ENCODE peak calls at places on chromosomes 11 and 22, in four cellular contexts. One of them, this sample, is unnamed.

GRCh38 chr11:3022982-3023381 is 30.9 kb upstream of the NAP1L4 start:
- DNase-seq in WTC11: no peak
- DNase-seq in A549: no peak
- DNase-seq in K562: no peak
- DNase-seq in this sample: no peak

GRCh38 chr11:72534859-72535547 is 100.7 kb upstream of the CLPB start:
- DNase-seq in WTC11: peak; percentile 45
- DNase-seq in A549: peak; percentile 11
- DNase-seq in K562: peak; percentile 15
- DNase-seq in this sample: no peak

GRCh38 chr11:44453871-44454270 is 111.6 kb upstream of the CD82 start:
- DNase-seq in A549: no peak
- DNase-seq in K562: no peak
- DNase-seq in WTC11: no peak
- DNase-seq in this sample: no peak

GRCh38 chr22:46072981-46073682 is 77.2 kb upstream of the PPARA start:
- DNase-seq in WTC11: peak; percentile 5
- DNase-seq in K562: no peak
- DNase-seq in A549: no peak
- DNase-seq in this sample: no peak

GRCh38 chr11:2576116-2576515 is 123.7 kb downstream of the KCNQ1OT1 start:
- DNase-seq in WTC11: peak; percentile 6
- DNase-seq in A549: no peak
- DNase-seq in K562: no peak
- DNase-seq in this sample: no peak

GRCh38 chr11:115362997-115363396 is 141.2 kb downstream of the CADM1 start:
- DNase-seq in WTC11: no peak
- DNase-seq in K562: no peak
- DNase-seq in A549: no peak
- DNase-seq in this sample: no peak

GRCh38 chr11:79013509-79013908 is 427.3 kb downstream of the TENM4 start:
- DNase-seq in WTC11: no peak
- DNase-seq in K562: no peak
- DNase-seq in A549: peak; percentile 1
- DNase-seq in this sample: no peak

GRCh38 chr22:30591191-30591587 is 521 bp downstream of the PES1 start:
- DNase-seq in K562: no peak
- DNase-seq in WTC11: no peak
- DNase-seq in A549: no peak
- DNase-seq in this sample: no peak

GRCh38 chr22:29706991-29707390 is 12.8 kb upstream of the CABP7 start:
- DNase-seq in K562: no peak
- DNase-seq in WTC11: no peak
- DNase-seq in A549: no peak
- DNase-seq in this sample: no peak

GRCh38 chr22:42680648-42681047 is 31.5 kb upstream of the CYB5R3 start:
- DNase-seq in A549: peak; percentile 65
- DNase-seq in WTC11: no peak
- DNase-seq in K562: peak; percentile 23
- DNase-seq in this sample: no peak

GRCh38 chr11:24903555-24903954 is 406.7 kb downstream of the LUZP2 start:
- DNase-seq in WTC11: no peak
- DNase-seq in A549: no peak
- DNase-seq in K562: no peak
- DNase-seq in this sample: no peak

GRCh38 chr11:128725630-128726461 is 32.0 kb downstream of the FLI1 start:
- DNase-seq in WTC11: no peak
- DNase-seq in A549: no peak
- DNase-seq in K562: no peak
- DNase-seq in this sample: no peak

DNA sequence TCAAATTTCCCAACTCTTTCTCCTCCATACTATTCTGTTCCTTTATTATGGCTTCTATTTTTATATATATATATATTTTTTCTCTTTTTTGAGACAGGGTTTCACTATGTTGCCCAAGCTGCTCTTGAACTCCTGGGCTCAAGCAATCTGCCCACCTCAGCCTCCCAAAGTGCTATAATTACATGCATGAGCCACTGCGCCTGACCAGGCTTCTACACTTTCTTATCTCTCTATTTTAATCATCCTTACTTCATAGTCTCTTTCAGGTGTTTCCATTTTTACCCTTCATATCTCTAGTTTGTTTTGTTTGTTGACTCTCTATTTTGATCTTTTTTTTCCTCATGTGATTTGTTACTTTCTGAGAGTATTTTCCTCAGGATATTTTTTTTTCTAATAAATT is 19.8 kb downstream of the GVQW3 start:
- DNase-seq in K562: no peak
- DNase-seq in A549: no peak
- DNase-seq in WTC11: no peak
- DNase-seq in this sample: no peak
- TF ChIP-seq NR3C1 in K562: no peak
- TF ChIP-seq NR3C1 in A549: no peak
- TF ChIP-seq NR3C1 in WTC11: no peak
- TF ChIP-seq NR3C1 in this sample: no peak

GRCh38 chr11:119706029-119706428 is 23.0 kb downstream of the NECTIN1 start:
- DNase-seq in WTC11: no peak
- DNase-seq in A549: no peak
- DNase-seq in K562: no peak
- DNase-seq in this sample: no peak
- TF ChIP-seq NR3C1 in WTC11: no peak
- TF ChIP-seq NR3C1 in A549: no peak
- TF ChIP-seq NR3C1 in K562: no peak
- TF ChIP-seq NR3C1 in this sample: no peak

GRCh38 chr11:131372243-131372930 is 2.0 kb downstream of the NTM start:
- DNase-seq in K562: no peak
- DNase-seq in A549: no peak
- DNase-seq in WTC11: no peak
- DNase-seq in this sample: no peak

GRCh38 chr11:131371791-131372104 is 1.3 kb downstream of the NTM start:
- DNase-seq in A549: no peak
- DNase-seq in WTC11: no peak
- DNase-seq in K562: no peak
- DNase-seq in this sample: no peak

GRCh38 chr11:131373756-131374155 is 3.3 kb downstream of the NTM start:
- DNase-seq in A549: no peak
- DNase-seq in WTC11: no peak
- DNase-seq in K562: no peak
- DNase-seq in this sample: no peak

GRCh38 chr11:131375421-131375820 is 5.0 kb downstream of the NTM start:
- DNase-seq in K562: no peak
- DNase-seq in WTC11: no peak
- DNase-seq in A549: no peak
- DNase-seq in this sample: no peak

DNA sequence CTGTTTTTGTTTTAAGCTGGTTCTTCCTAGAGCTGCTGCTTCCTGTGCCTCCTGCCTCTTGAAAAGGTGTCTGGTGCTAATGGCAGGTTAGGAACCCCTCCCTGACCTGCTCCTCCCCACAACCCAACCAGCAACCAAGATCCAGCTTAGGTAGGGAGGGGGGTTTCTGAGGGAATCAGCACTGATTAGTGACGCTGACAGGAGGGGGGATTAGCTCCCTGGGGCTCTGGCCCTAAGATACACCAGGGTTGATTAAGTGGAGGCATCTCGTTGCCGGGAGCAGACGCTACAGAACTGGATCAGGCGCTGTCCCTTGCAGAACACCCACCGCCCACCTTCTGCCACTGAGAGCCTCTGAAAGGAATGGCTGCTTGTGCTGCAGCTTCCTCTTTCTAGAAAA is 2.9 kb downstream of the NTM start:
- DNase-seq in K562: no peak
- DNase-seq in WTC11: no peak
- DNase-seq in A549: no peak
- DNase-seq in this sample: no peak
- TF ChIP-seq NR3C1 in K562: no peak
- TF ChIP-seq NR3C1 in WTC11: no peak
- TF ChIP-seq NR3C1 in A549: no peak
- TF ChIP-seq NR3C1 in this sample: no peak

GRCh38 chr11:118194835-118195627 is 18.6 kb upstream of the SCN2B start:
- DNase-seq in WTC11: no peak
- DNase-seq in K562: no peak
- DNase-seq in A549: peak; percentile 68
- DNase-seq in this sample: peak; percentile 98

GRCh38 chr11:118200497-118200896 is 24.1 kb upstream of the SCN2B start:
- DNase-seq in A549: no peak
- DNase-seq in K562: no peak
- DNase-seq in WTC11: no peak
- DNase-seq in this sample: no peak

GRCh38 chr11:118200901-118201680 is 23.7 kb downstream of the JAML start:
- DNase-seq in A549: no peak
- DNase-seq in K562: no peak
- DNase-seq in WTC11: no peak
- DNase-seq in this sample: no peak

GRCh38 chr11:118199135-118199534 is 22.7 kb upstream of the SCN2B start:
- DNase-seq in WTC11: no peak
- DNase-seq in A549: no peak
- DNase-seq in K562: no peak
- DNase-seq in this sample: no peak

DNA sequence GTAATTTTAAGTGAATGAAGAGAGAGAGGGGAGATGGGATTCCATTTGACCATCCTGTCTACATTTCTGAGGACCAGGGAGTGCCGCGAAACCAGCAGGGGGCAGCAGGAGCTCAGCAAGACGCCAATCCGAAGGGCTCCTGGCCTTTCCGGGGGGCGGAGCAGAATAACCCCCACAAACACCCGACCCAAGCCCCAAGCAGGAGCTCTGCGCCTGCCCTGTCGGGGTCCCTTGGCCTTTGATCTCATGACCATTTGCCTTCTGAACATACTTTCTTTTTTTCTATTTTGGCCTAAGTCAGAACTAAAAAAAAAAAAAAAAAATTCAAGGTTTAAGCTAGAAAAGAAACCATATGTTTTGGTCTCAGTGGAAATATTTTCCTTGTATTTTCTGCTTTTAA is 21.9 kb upstream of the SCN2B start:
- DNase-seq in WTC11: peak; percentile 82
- DNase-seq in A549: peak; percentile 58
- DNase-seq in K562: peak; percentile 78
- DNase-seq in this sample: peak; percentile 68
- TF ChIP-seq NR3C1 in WTC11: no peak
- TF ChIP-seq NR3C1 in A549: no peak
- TF ChIP-seq NR3C1 in K562: no peak
- TF ChIP-seq NR3C1 in this sample: no peak

GRCh38 chr22:38652858-38653257 is 3.3 kb downstream of the FAM227A start:
- DNase-seq in K562: no peak
- DNase-seq in A549: no peak
- DNase-seq in WTC11: no peak
- DNase-seq in this sample: no peak

GRCh38 chr22:38656256-38657148 is at the start of the genes CBY1 and FAM227A:
- DNase-seq in K562: peak; percentile 95
- DNase-seq in A549: peak; percentile 84
- DNase-seq in WTC11: peak; percentile 94
- DNase-seq in this sample: peak; percentile 78

GRCh38 chr22:38657248-38657909 is 941 bp downstream of the CBY1 start:
- DNase-seq in WTC11: peak; percentile 32
- DNase-seq in A549: no peak
- DNase-seq in K562: peak; percentile 17
- DNase-seq in this sample: peak; percentile 13

GRCh38 chr22:38653741-38654140 is 2.5 kb downstream of the FAM227A start:
- DNase-seq in WTC11: no peak
- DNase-seq in A549: no peak
- DNase-seq in K562: no peak
- DNase-seq in this sample: no peak

DNA sequence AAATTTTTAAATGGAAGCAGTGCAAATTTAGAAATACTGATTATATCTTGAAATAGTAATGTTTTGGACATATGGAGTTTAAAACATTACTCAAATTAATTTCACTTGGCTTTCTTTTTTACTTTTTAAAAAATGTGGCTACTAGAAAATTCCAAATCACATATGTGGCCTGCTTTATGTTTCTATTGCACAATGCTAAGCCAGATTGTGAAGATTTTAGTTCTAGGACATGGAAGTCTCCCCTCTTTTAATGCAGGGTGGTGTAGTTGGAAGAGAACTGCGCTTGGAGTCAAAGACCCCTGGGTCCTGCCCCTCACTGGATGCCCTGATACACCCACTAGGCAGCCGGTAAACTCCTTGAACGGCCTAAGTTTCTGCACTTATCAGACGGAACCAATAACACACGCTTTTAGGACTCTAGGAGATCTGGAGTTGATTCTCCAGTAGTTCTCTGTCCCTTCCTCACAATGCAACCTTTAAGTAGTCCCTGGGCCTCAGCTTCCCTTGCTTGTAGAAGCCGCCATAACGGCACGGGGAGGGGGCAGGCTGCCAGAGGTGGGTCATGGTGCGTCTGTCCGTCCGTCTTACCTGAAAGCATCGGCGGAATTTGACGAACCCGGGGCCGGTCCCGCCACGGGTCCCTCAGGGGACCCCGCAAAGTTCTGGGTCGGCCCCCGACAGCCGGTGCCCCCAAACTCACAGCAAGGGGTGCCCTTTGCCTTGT is 498 bp downstream of the FAM227A start:
- DNase-seq in WTC11: no peak
- DNase-seq in A549: peak; percentile 30
- DNase-seq in K562: peak; percentile 11
- DNase-seq in this sample: no peak
- TF ChIP-seq NR3C1 in WTC11: no peak
- TF ChIP-seq NR3C1 in A549: no peak
- TF ChIP-seq NR3C1 in K562: no peak
- TF ChIP-seq NR3C1 in this sample: no peak

GRCh38 chr11:10592331-10592730 is 23.9 kb upstream of the LYVE1 start:
- DNase-seq in A549: no peak
- DNase-seq in WTC11: no peak
- DNase-seq in K562: no peak
- DNase-seq in this sample: no peak
- TF ChIP-seq NR3C1 in A549: no peak
- TF ChIP-seq NR3C1 in WTC11: no peak
- TF ChIP-seq NR3C1 in K562: no peak
- TF ChIP-seq NR3C1 in this sample: no peak

GRCh38 chr11:35419713-35420333 is 465 bp upstream of the SLC1A2 start:
- DNase-seq in A549: no peak
- DNase-seq in WTC11: peak; percentile 15
- DNase-seq in K562: no peak
- DNase-seq in this sample: no peak

GRCh38 chr11:35420371-35420770 is 1.0 kb upstream of the SLC1A2 start:
- DNase-seq in A549: no peak
- DNase-seq in K562: no peak
- DNase-seq in WTC11: peak; percentile 21
- DNase-seq in this sample: no peak

GRCh38 chr11:35418282-35418846 is 994 bp downstream of the SLC1A2 start:
- DNase-seq in A549: peak; percentile 20
- DNase-seq in WTC11: peak; percentile 60
- DNase-seq in K562: no peak
- DNase-seq in this sample: no peak

GRCh38 chr11:35415488-35415887 is 3.9 kb downstream of the SLC1A2 start:
- DNase-seq in K562: no peak
- DNase-seq in WTC11: no peak
- DNase-seq in A549: no peak
- DNase-seq in this sample: no peak

GRCh38 chr11:35418847-35419712 is at the start of gene SLC1A2:
- DNase-seq in A549: peak; percentile 20
- DNase-seq in WTC11: peak; percentile 71
- DNase-seq in K562: no peak
- DNase-seq in this sample: no peak
- TF ChIP-seq NR3C1 in A549: no peak
- TF ChIP-seq NR3C1 in WTC11: no peak
- TF ChIP-seq NR3C1 in K562: no peak
- TF ChIP-seq NR3C1 in this sample: no peak